ENCODE peak calls at places on chromosomes 11 and 22, in seven cellular contexts. F is stimulated activated CD4-positive, alpha-beta T cell treated with anti-CD3 and anti-CD28 coated beads, Interleukin-15, amount 100 ng/mL, for 24 hours; O is germinal center; Y is Calu3; R is T-helper 2 cell; B is activated CD4-positive, CD25-positive, alpha-beta regulatory T cell; H is neuronal stem cell. D is an unnamed sample.

GRCh38 chr22:30701872-30702271 is 7.2 kb downstream of the OSBP2 start:
- DNase-seq in F (no peak), O (no peak), Y (no peak), R (no peak), B (no peak), H (no peak), D (no peak)

GRCh38 chr22:45952553-45952952 is 24.4 kb downstream of the WNT7B start:
- DNase-seq in F (no peak), O (no peak), Y (no peak), R (no peak), B (no peak), H (no peak), D (no peak)

GRCh38 chr11:103907136-103907535 is 129.3 kb upstream of the DDI1 start:
- DNase-seq in F (no peak), O (no peak), Y (no peak), R (no peak), B (no peak), H (no peak), D (no peak)

GRCh38 chr22:23542933-23543332 is 37.2 kb downstream of the IGLL1 start:
- DNase-seq in F (no peak), O (no peak), Y (no peak), R (no peak), B (no peak), H (no peak), D (no peak)

GRCh38 chr11:117381988-117382387 is 54.3 kb downstream of the CEP164 start:
- DNase-seq in F (no peak), O (no peak), Y (no peak), R (no peak), B (no peak), H (no peak), D (no peak)

GRCh38 chr11:60367896-60368295 is 10.4 kb upstream of the MS4A7 start:
- DNase-seq in F (no peak), O (no peak), Y (no peak), R (no peak), B (no peak), H (no peak), D (no peak)

GRCh38 chr11:587978-588380 is 11.7 kb downstream of the PHRF1 start:
- DNase-seq in F (peak), O (no peak), Y (peak), R (peak), B (peak), H (no peak), D (peak)

GRCh38 chr22:32558681-32559355 is 84.2 kb downstream of the FBXO7 start:
- DNase-seq in F (peak), O (no peak), Y (peak), R (no peak), B (no peak), H (no peak), D (no peak)

GRCh38 chr11:71247551-71248250 is 4.7 kb downstream of the SHANK2 start:
- DNase-seq in F (no peak), O (no peak), Y (no peak), R (no peak), B (no peak), H (no peak), D (no peak)

GRCh38 chr11:113574586-113574985 is 99.4 kb upstream of the DRD2 start:
- DNase-seq in F (no peak), O (no peak), Y (no peak), R (no peak), B (no peak), H (no peak), D (no peak)

GRCh38 chr11:102788334-102789035 is 8.1 kb upstream of the MMP10 start:
- DNase-seq in F (no peak), O (no peak), Y (no peak), R (no peak), B (no peak), H (no peak), D (no peak)

GRCh38 chr11:35253237-35253636 is 114.3 kb downstream of the CD44 start:
- DNase-seq in F (no peak), O (no peak), Y (no peak), R (no peak), B (no peak), H (no peak), D (no peak)

GRCh38 chr11:95517453-95517852 is 272.1 kb downstream of the FAM76B start:
- DNase-seq in F (no peak), O (no peak), Y (no peak), R (no peak), B (no peak), H (no peak), D (no peak)

GRCh38 chr11:46134061-46134460 is 12.8 kb upstream of the PHF21A start:
- DNase-seq in F (no peak), O (no peak), Y (no peak), R (no peak), B (no peak), H (no peak), D (no peak)

GRCh38 chr22:30754521-30754920 is 59.8 kb downstream of the OSBP2 start:
- DNase-seq in F (no peak), O (no peak), Y (no peak), R (no peak), B (no peak), H (no peak), D (no peak)

GRCh38 chr11:86218125-86219081 is 26.1 kb upstream of the EED start:
- DNase-seq in F (peak), O (peak), Y (peak), R (peak), B (peak), H (peak), D (peak)

GRCh38 chr22:45688606-45689080 is 17.0 kb downstream of the ATXN10 start:
- DNase-seq in F (no peak), O (no peak), Y (peak), R (no peak), B (no peak), H (no peak), D (no peak)

GRCh38 chr11:59208956-59209355 is 3.8 kb downstream of the MPEG1 start:
- DNase-seq in F (peak), O (no peak), Y (no peak), R (no peak), B (no peak), H (no peak), D (no peak)

GRCh38 chr22:24952837-24953293 is 349 bp downstream of the KIAA1671 start:
- DNase-seq in F (no peak), O (no peak), Y (peak), R (no peak), B (no peak), H (peak), D (no peak)

GRCh38 chr22:50526849-50527801 is 1.7 kb upstream of the SCO2 start:
- DNase-seq in F (peak), O (no peak), Y (peak), R (no peak), B (no peak), H (no peak), D (no peak)

D was measured in immature natural killer cell.